ENCODE peak calls at places on chromosomes 12 and 14, in four cellular contexts. B, X, D and P are unnamed samples.

GRCh38 chr12:968561-968960 is 19.1 kb upstream of the RAD52 start:
- DNase-seq in B (no peak), X (no peak), D (no peak), P (no peak)

GRCh38 chr12:132866251-132866828 is 21.1 kb downstream of the CHFR start:
- DNase-seq in B (no peak), X (no peak), D (no peak), P (no peak)

GRCh38 chr14:95993768-95994592 is 45.2 kb upstream of the C14orf132 start:
- DNase-seq in B (no peak), X (peak; percentile 25), D (no peak), P (no peak)

GRCh38 chr14:22598099-22598895 is at the start of gene ABHD4:
- DNase-seq in B (peak; percentile 35), X (peak; percentile 89), D (peak; percentile 90), P (peak; percentile 90)

GRCh38 chr12:73220951-73221350 is 948.8 kb downstream of the TRHDE start:
- DNase-seq in B (no peak), X (no peak), D (no peak), P (no peak)

GRCh38 chr12:38399711-38400205 is 83.2 kb downstream of the ALG10B start:
- DNase-seq in B (no peak), X (no peak), D (no peak), P (no peak)

GRCh38 chr12:18224745-18225144 is 36.6 kb upstream of the PIK3C2G start:
- DNase-seq in B (no peak), X (no peak), D (no peak), P (no peak)

GRCh38 chr12:93442411-93443340 is 929 bp upstream of the UBE2N start:
- DNase-seq in B (no peak), X (no peak), D (no peak), P (no peak)

GRCh38 chr14:97866186-97866585 is 1069.0 kb downstream of the VRK1 start:
- DNase-seq in B (no peak), X (no peak), D (no peak), P (no peak)

GRCh38 chr12:107435072-107435471 is 250.5 kb upstream of the PWP1 start:
- DNase-seq in B (no peak), X (peak; percentile 49), D (no peak), P (no peak)

GRCh38 chr12:6426882-6427671 is 17.7 kb upstream of the CD27 start:
- DNase-seq in B (no peak), X (peak; percentile 86), D (peak; percentile 41), P (no peak)

GRCh38 chr12:31117203-31118011 is 43.7 kb downstream of the DDX11 start:
- DNase-seq in B (no peak), X (peak; percentile 43), D (no peak), P (no peak)

GRCh38 chr12:20438307-20438779 is 70.0 kb downstream of the PDE3A start:
- DNase-seq in B (no peak), X (no peak), D (no peak), P (no peak)

GRCh38 chr12:119149270-119149669 is 29.5 kb upstream of the HSPB8 start:
- DNase-seq in B (no peak), X (no peak), D (no peak), P (no peak)

GRCh38 chr12:119148049-119148448 is 30.7 kb upstream of the HSPB8 start:
- DNase-seq in B (no peak), X (no peak), D (no peak), P (no peak)

GRCh38 chr12:119139448-119139847 is 39.3 kb upstream of the HSPB8 start:
- DNase-seq in B (no peak), X (no peak), D (no peak), P (no peak)

GRCh38 chr12:119145367-119145766 is 33.4 kb upstream of the HSPB8 start:
- DNase-seq in B (no peak), X (no peak), D (no peak), P (no peak)
- H3K36me3 ChIP-seq in B (no peaks in the 10 kb centered on the region), X (no peaks in the 10 kb centered on the region), D (no peaks in the 10 kb centered on the region), P (no peaks in the 10 kb centered on the region)

GRCh38 chr12:124398578-124399227 is 103.8 kb downstream of the RFLNA start:
- DNase-seq in B (peak; percentile 43), X (no peak), D (peak; percentile 81), P (no peak)
- TF ChIP-seq CTCF in B (peak; percentile 4), X (no peak), D (no peak), P (no peak)

DNA sequence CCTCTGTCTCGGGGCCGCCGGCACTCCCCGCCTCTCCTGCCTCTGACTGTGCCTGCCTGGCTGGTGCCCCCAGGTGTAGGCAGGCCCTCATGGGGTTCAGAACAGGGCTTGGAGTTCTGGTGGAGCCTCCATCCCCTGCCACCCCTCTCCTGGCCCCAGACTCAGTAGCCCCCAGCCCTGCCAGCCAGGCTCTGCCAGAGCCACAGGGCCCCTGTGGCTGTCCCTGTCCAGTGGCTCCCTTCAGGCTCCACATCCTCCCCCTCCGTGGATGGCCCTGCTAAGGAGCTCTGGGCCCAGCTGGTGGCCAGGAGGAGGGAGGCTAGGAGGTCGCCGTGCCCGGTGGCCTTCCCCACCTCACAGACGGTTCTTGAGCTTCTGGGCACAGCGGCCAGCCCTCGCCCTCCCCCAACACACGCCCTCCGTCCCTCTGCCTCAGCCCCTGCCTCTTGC is 12.5 kb downstream of the TRMT61A start:
- DNase-seq in B (no peak), X (no peak), D (no peak), P (peak; percentile 44)
- H3K4me1 ChIP-seq in B (peaks cover 65% of the 10 kb centered on the region), X (peaks cover 70% of the 10 kb centered on the region), D (peaks cover 34% of the 10 kb centered on the region), P (peaks cover 63% of the 10 kb centered on the region)

GRCh38 chr12:120207227-120207626 is 6.3 kb upstream of the RPLP0 start:
- DNase-seq in B (no peak), X (no peak), D (no peak), P (no peak)
- H3K36me3 ChIP-seq in B (peaks cover 25% of the 10 kb centered on the region), X (peaks cover 21% of the 10 kb centered on the region), D (no peaks in the 10 kb centered on the region), P (peaks cover 40% of the 10 kb centered on the region)

GRCh38 chr14:90815817-90816662 is at the start of gene TTC7B:
- DNase-seq in B (no peak), X (peak; percentile 47), D (no peak), P (peak; percentile 65)
- TF ChIP-seq CTCF in B (peak; percentile 45), X (peak; percentile 26), D (no peak), P (no peak)

GRCh38 chr14:99744199-99744872 is 48.9 kb upstream of the EML1 start:
- DNase-seq in B (no peak), X (no peak), D (no peak), P (no peak)
- H3K4me1 ChIP-seq in B (peaks cover 29% of the 10 kb centered on the region), X (peaks cover 21% of the 10 kb centered on the region), D (peaks cover 11% of the 10 kb centered on the region), P (peaks cover 49% of the 10 kb centered on the region)

DNA sequence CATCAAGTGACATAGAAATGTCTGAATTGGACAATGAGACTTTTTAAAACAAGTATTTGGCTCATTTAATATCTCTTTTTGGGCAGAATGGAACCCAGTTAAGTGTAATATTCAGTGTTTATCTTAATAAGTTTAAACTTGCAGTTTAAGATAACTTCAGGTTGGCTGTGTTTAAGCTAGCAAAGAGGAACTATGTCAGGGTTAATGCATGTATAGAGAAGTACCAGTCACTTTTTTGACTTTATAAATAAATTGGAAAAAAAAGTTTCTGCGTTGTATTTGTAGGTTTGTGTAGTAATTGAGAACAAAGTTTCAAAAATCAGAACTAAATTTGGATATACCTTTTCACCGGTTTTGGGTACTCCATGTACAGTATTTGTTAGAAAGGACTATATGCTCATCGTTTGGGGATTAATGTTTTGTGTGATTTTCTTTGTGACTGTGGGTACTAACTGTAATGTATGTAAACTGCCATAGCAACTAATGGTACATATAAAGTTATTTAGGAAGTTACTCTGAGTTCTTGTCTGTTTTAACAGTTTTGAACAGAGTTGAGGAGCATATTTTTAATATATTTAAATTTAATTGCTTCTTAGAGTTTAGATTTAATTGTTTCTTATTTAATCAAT is 4.5 kb downstream of the HMGA2 start:
- DNase-seq in B (no peak), X (no peak), D (no peak), P (no peak)
- H3K36me3 ChIP-seq in B (no peaks in the 10 kb centered on the region), X (no peaks in the 10 kb centered on the region), D (no peaks in the 10 kb centered on the region), P (no peaks in the 10 kb centered on the region)

GRCh38 chr12:54425696-54426095 is 6.6 kb upstream of the ITGA5 start:
- DNase-seq in B (no peak), X (no peak), D (no peak), P (no peak)
- TF ChIP-seq CTCF in B (no peak), X (no peak), D (no peak), P (no peak)

DNA sequence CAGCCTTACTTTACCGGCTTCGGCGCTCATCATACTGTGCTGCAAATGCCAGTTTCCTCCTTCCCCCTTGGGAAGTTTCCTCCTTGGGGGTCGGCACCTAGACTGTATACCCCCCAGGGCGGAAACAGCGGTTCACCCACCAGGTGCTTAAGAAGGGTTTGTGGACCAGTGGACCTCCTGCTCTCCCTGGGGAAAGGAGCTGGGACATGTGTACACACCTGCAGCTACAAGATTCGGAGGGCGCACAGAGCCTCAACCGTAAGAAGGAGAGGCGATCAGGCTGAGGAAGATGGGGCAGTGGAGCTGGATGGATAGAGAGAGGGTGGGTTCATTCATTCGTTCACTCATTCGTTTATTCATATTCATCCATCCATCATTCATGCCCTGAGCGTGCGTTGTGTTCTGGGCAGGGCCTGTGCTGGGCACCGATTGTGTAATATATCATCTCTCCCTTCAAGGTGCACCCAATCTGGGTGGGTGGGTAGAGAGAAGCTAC is 717 bp upstream of the ZNF839 start:
- DNase-seq in B (no peak), X (no peak), D (no peak), P (no peak)
- H3K4me1 ChIP-seq in B (peaks cover 25% of the 10 kb centered on the region), X (peaks cover 34% of the 10 kb centered on the region), D (peaks cover 6% of the 10 kb centered on the region), P (peaks cover 54% of the 10 kb centered on the region)

DNA sequence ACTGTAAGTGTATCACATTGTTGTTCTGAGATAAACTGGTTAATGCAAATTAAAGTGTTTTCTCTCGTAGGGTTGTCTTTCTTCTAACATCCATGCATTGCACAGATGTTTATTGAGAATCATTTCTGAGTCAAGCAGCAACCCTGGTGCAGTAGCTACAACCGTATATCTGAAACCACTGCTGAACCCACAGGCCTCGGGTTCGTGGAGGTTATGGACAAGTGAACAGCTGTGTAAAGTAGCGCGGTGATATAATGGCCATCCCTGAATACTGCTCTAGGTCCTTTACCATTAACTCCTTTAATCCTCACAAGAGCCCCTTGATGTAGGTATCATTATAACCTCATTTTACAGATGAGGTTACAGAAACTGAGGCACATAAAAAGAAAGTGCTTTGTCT is 486.1 kb upstream of the TMEM132C start:
- DNase-seq in B (no peak), X (no peak), D (no peak), P (no peak)
- H3K36me3 ChIP-seq in B (no peaks in the 10 kb centered on the region), X (no peaks in the 10 kb centered on the region), D (no peaks in the 10 kb centered on the region), P (no peaks in the 10 kb centered on the region)